ENCODE peak calls at places on chromosomes 16 and 17, in eight cellular contexts. Z, O, Q, E, I, C, L and W are unnamed samples.

GRCh38 chr16:19831678-19832077 is 53.0 kb downstream of the GPRC5B start:
- DNase-seq in I (no peak), Q (peak), E (no peak), Z (no peak), O (no peak), C (peak), L (no peak), W (no peak)

GRCh38 chr17:38663125-38663751 is 11.5 kb downstream of the EPOP start:
- DNase-seq in Q (peak), C (peak), Z (no peak), I (peak), E (peak), L (peak), O (peak), W (peak)

GRCh38 chr17:10737168-10737622 is 7.4 kb upstream of the TMEM220 start:
- DNase-seq in Q (peak), L (peak), I (peak), O (peak), E (peak), C (peak), Z (no peak), W (no peak)

GRCh38 chr17:50938821-50939541 is 72.8 kb upstream of the TOB1 start:
- DNase-seq in Z (no peak), Q (no peak), O (no peak), C (peak), L (no peak), I (no peak), E (peak), W (no peak)

GRCh38 chr17:59754547-59754946 is 47.1 kb downstream of the VMP1 start:
- DNase-seq in L (no peak), I (no peak), Z (no peak), Q (peak), E (no peak), C (peak), O (no peak), W (peak)

GRCh38 chr16:13453325-13453724 is 466.6 kb upstream of the ERCC4 start:
- DNase-seq in L (no peak), I (no peak), C (no peak), Z (no peak), Q (peak), E (no peak), O (no peak), W (peak)

GRCh38 chr17:72381597-72382397 is 261.0 kb downstream of the SOX9 start:
- DNase-seq in O (peak), C (peak), L (peak), Q (no peak), I (no peak), E (no peak), Z (no peak), W (peak)

GRCh38 chr16:57092786-57093301 is 461 bp downstream of the CPNE2 start:
- DNase-seq in Z (no peak), Q (peak), E (no peak), O (peak), C (peak), L (peak), I (peak), W (no peak)

GRCh38 chr16:6148361-6148760 is 1050.8 kb upstream of the EEF2KMT start:
- DNase-seq in Z (no peak), Q (no peak), L (no peak), O (no peak), C (no peak), E (no peak), I (no peak), W (no peak)

GRCh38 chr17:64498308-64499203 is 1.7 kb upstream of the POLG2 start:
- DNase-seq in Z (no peak), E (no peak), L (no peak), O (no peak), Q (no peak), I (no peak), C (peak), W (no peak)

GRCh38 chr17:63834431-63835166 is 7.1 kb upstream of the FTSJ3 start:
- DNase-seq in L (peak), E (peak), I (peak), O (peak), Z (peak), Q (peak), C (peak), W (peak)

GRCh38 chr17:2837147-2837561 is 40.9 kb downstream of the RAP1GAP2 start:
- DNase-seq in E (no peak), L (no peak), Q (no peak), I (peak), Z (no peak), C (no peak), O (no peak), W (no peak)

GRCh38 chr16:79954920-79955705 is 354.6 kb upstream of the MAF start:
- DNase-seq in L (no peak), C (no peak), Z (no peak), Q (no peak), E (no peak), I (no peak), O (no peak), W (no peak)

GRCh38 chr17:41518789-41519449 is at the start of gene KRT15:
- DNase-seq in L (no peak), O (no peak), Q (no peak), E (no peak), I (no peak), C (peak), Z (no peak), W (no peak)

GRCh38 chr16:12651765-12652531 is 151.7 kb downstream of the CPPED1 start:
- DNase-seq in E (no peak), O (no peak), Z (no peak), L (no peak), Q (no peak), I (no peak), C (no peak), W (no peak)

GRCh38 chr17:61322316-61323014 is 77.2 kb upstream of the TBX2 start:
- DNase-seq in L (no peak), Z (no peak), C (no peak), E (no peak), O (no peak), Q (no peak), I (no peak), W (no peak)

GRCh38 chr17:58626905-58627304 is 64.9 kb downstream of the TEX14 start:
- DNase-seq in Q (no peak), E (no peak), C (no peak), L (no peak), Z (no peak), I (no peak), O (no peak), W (no peak)

GRCh38 chr16:50634090-50634489 is 47.0 kb downstream of the SNX20 start:
- DNase-seq in Z (no peak), L (no peak), O (no peak), C (no peak), Q (no peak), I (no peak), E (no peak), W (no peak)

GRCh38 chr17:28133562-28133970 is 91.1 kb downstream of the NLK start:
- DNase-seq in Q (peak), I (no peak), L (no peak), O (no peak), C (peak), Z (no peak), E (no peak), W (no peak)

GRCh38 chr16:49934557-49935260 is 78.8 kb upstream of the ZNF423 start:
- DNase-seq in L (no peak), O (no peak), Q (no peak), I (no peak), C (no peak), E (peak), Z (no peak), W (no peak)

GRCh38 chr16:27179500-27180072 is 23.7 kb upstream of the KDM8 start:
- DNase-seq in C (peak), E (peak), Z (peak), I (peak), L (peak), O (peak), Q (peak), W (no peak)

GRCh38 chr16:2026461-2027023 is at the start of gene NHERF2:
- DNase-seq in Z (peak), E (no peak), C (no peak), L (peak), I (no peak), O (peak), Q (peak), W (no peak)

GRCh38 chr17:6940186-6940649 is 55.6 kb upstream of the ALOX12 start:
- DNase-seq in C (peak), Q (peak), Z (no peak), E (peak), O (no peak), L (no peak), I (no peak), W (no peak)

GRCh38 chr16:12819126-12820117 is 15.7 kb upstream of the CPPED1 start:
- DNase-seq in E (peak), Z (peak), Q (peak), C (peak), I (peak), O (peak), L (peak), W (no peak)

GRCh38 chr17:17467021-17467420 is 9.8 kb upstream of the MED9 start:
- DNase-seq in L (no peak), Q (no peak), I (no peak), C (no peak), E (no peak), O (no peak), Z (no peak), W (no peak)

GRCh38 chr16:53913920-53914319 is 210.0 kb downstream of the FTO start:
- DNase-seq in Z (no peak), Q (no peak), L (no peak), I (no peak), C (peak), E (no peak), O (no peak), W (no peak)

GRCh38 chr16:62853887-62854286 is 817.6 kb upstream of the CDH8 start:
- DNase-seq in O (no peak), L (no peak), E (no peak), C (no peak), Q (no peak), Z (no peak), I (no peak), W (no peak)

GRCh38 chr16:65782537-65783290 is 583.8 kb upstream of the CDH5 start:
- DNase-seq in Z (no peak), E (no peak), I (no peak), O (no peak), L (no peak), Q (no peak), C (peak), W (no peak)

GRCh38 chr16:68790130-68790761 is 53.1 kb upstream of the TANGO6 start:
- DNase-seq in Z (no peak), C (peak), Q (no peak), I (no peak), L (no peak), E (peak), O (no peak), W (no peak)

GRCh38 chr17:66964930-66965800 is 658 bp downstream of the CACNG4 start:
- DNase-seq in E (no peak), I (peak), Z (no peak), C (no peak), O (peak), L (peak), Q (peak), W (no peak)